ENCODE peak calls at places on chromosomes 16 and 17, in six cellular contexts. G, A, N, T, L and U are unnamed samples.

GRCh38 chr17:4939554-4939803 is 367 bp downstream of the SLC25A11 start:
- DNase-seq in N (no peak), T (no peak), L (no peak), G (no peak), A (no peak), U (no peak)

GRCh38 chr17:16378631-16379282 is 2.1 kb upstream of the UBB start:
- DNase-seq in L (no peak), G (peak), T (peak), N (no peak), A (no peak), U (no peak)

GRCh38 chr17:76268015-76268749 is 3.0 kb downstream of the UBALD2 start:
- DNase-seq in N (no peak), T (peak), L (peak), A (peak), G (no peak), U (peak)

GRCh38 chr16:30948087-30948955 is 547 bp upstream of the ORAI3 start:
- DNase-seq in G (peak), A (no peak), L (peak), T (peak), N (peak), U (peak)

GRCh38 chr16:67197704-67198103 is 1.2 kb upstream of the ELMO3 start:
- DNase-seq in T (no peak), N (no peak), L (no peak), G (no peak), A (no peak), U (no peak)

GRCh38 chr16:11601911-11602310 is 15.2 kb upstream of the LITAF start:
- DNase-seq in A (no peak), G (no peak), L (no peak), N (no peak), T (no peak), U (no peak)

GRCh38 chr17:73231363-73231762 is 30.3 kb downstream of the CPSF4L start:
- DNase-seq in G (peak), A (no peak), N (no peak), T (no peak), L (peak), U (peak)

GRCh38 chr17:29664743-29665479 is 42.2 kb upstream of the CORO6 start:
- DNase-seq in T (peak), G (peak), A (no peak), N (no peak), L (peak), U (no peak)

GRCh38 chr16:84911490-84912216 is 91.9 kb downstream of the CRISPLD2 start:
- DNase-seq in G (no peak), A (no peak), L (no peak), T (no peak), N (no peak), U (peak)

GRCh38 chr17:83052241-83052564 is 27.2 kb upstream of the METRNL start:
- DNase-seq in T (no peak), N (no peak), G (no peak), A (no peak), L (no peak), U (no peak)

GRCh38 chr17:83054518-83055125 is 24.8 kb upstream of the METRNL start:
- DNase-seq in A (no peak), N (no peak), L (no peak), G (no peak), T (no peak), U (no peak)

GRCh38 chr17:83053779-83054451 is 25.5 kb upstream of the METRNL start:
- DNase-seq in A (no peak), T (no peak), L (no peak), G (no peak), N (no peak), U (peak)

GRCh38 chr17:83051423-83052240 is 27.8 kb upstream of the METRNL start:
- DNase-seq in A (peak), G (peak), N (peak), T (peak), L (peak), U (peak)

DNA sequence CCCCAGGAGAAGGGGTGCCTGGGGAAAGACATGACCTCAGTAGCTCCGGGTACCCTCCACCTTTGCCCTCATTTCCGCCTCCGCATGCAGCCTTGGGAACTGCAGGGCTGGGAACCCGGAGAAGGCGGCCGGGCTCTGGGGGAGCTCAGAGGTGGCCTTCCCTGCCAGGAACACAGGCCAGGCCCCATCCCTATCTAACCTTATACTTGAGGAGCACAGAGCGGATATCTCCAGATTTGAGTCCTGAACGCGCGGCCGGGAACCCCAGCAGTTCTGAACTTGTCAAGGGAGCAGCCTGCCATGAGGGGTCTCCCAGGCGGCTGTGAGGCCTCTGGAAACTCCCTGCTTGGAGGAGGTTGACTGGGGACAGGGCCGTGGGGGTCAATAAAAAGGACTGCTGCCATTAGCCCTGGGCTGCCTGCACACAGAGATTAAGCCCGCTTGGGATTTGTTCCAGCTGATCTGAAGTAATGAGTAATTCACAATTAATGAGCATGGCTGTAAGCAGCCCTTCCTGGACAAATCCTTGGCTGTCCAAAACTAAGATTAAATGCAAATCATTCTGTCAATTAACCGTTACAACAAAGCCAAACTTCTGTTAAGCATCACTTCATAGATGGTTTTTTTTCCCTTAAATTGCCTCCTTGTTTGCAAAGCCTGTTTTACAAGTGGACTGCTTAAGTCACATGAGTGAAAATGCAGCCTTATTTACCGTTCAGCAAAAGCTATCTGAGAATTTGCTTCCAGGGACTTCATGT is 26.2 kb upstream of the METRNL start:
- DNase-seq in T (no peak), N (no peak), L (peak), A (no peak), G (no peak), U (no peak)
- TF ChIP-seq MYC in T (no peak), N (no peak), L (no peak), A (no peak), G (no peak), U (no peak)

GRCh38 chr16:88754912-88755744 is 29.9 kb downstream of the PIEZO1 start:
- DNase-seq in T (no peak), N (no peak), L (peak), G (no peak), A (no peak), U (no peak)
- TF ChIP-seq MYC in T (no peak), N (no peak), L (no peak), G (no peak), A (no peak), U (no peak)

GRCh38 chr16:78244131-78244899 is 144.9 kb downstream of the WWOX start:
- DNase-seq in G (no peak), L (no peak), T (no peak), N (no peak), A (no peak), U (no peak)

GRCh38 chr16:78252757-78253156 is 153.3 kb downstream of the WWOX start:
- DNase-seq in G (no peak), T (no peak), L (no peak), A (no peak), N (peak), U (no peak)

GRCh38 chr16:78251115-78251514 is 151.7 kb downstream of the WWOX start:
- DNase-seq in A (no peak), L (no peak), N (no peak), G (no peak), T (no peak), U (no peak)

GRCh38 chr16:78249832-78250231 is 150.4 kb downstream of the WWOX start:
- DNase-seq in T (no peak), A (no peak), G (no peak), L (no peak), N (no peak), U (no peak)

DNA sequence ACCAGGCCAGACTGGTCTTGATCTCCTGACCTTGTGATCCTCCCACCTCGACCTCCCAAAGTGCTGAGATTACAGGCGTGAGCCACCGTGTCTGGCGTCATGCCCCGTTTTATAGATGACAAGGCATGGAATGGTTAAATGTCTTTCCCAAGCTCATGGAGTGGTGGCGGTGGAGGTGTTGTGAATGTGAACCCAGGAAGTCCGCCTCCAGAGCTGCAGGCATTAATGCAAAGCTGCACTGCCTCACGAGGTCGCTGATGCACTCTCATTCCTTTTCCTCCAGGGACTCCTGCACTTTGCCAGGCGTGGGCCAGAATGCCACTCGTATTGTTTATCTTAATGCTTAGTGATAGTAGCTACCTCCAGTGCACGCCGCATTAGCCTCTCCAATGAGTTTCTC is 149.6 kb downstream of the WWOX start:
- DNase-seq in G (peak), T (no peak), A (no peak), N (peak), L (no peak), U (no peak)
- TF ChIP-seq MYC in G (no peak), T (no peak), A (no peak), N (no peak), L (no peak), U (no peak)

GRCh38 chr17:30922235-30922993 is 669 bp downstream of the ADAP2 start:
- DNase-seq in T (no peak), A (no peak), N (no peak), L (no peak), G (no peak), U (no peak)
- TF ChIP-seq MYC in T (no peak), A (no peak), N (no peak), L (no peak), G (no peak), U (no peak)

GRCh38 chr17:68381076-68381900 is 76.0 kb downstream of the WIPI1 start:
- DNase-seq in G (peak), A (no peak), T (no peak), L (peak), N (no peak), U (no peak)
- TF ChIP-seq MYC in G (no peak), A (no peak), T (no peak), L (peak), N (no peak), U (no peak)

GRCh38 chr17:69492410-69493071 is 78.0 kb downstream of the MAP2K6 start:
- DNase-seq in L (no peak), G (peak), N (no peak), A (no peak), T (no peak), U (no peak)
- TF ChIP-seq MYC in L (no peak), G (no peak), N (no peak), A (no peak), T (no peak), U (no peak)

GRCh38 chr16:69120096-69120664 is 12.2 kb downstream of the CHTF8 start:
- DNase-seq in G (no peak), A (no peak), L (no peak), N (no peak), T (no peak), U (no peak)
- TF ChIP-seq MYC in G (no peak), A (no peak), L (no peak), N (no peak), T (no peak), U (no peak)

DNA sequence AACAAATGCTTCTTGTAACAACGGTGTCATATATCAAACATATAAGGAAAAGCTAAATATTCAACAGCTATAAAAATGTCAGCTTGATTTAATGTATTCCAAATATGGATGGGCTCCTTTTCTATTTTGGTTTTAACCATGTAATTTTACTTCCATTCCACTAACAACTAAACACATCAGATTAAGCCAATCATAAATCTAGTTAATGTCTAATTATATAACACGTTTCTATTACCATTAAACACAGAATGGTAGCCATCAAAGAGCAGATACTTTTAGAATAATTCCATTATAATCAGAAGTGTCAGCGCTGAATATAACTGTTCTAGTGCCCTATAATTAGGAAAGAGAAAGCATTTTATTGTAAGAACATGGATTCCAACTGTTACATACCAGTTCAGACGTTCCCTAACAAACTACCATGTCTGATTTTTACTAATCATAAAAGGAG is 10.0 kb downstream of the CMC2 start:
- DNase-seq in N (no peak), G (no peak), L (peak), T (no peak), A (no peak), U (no peak)
- TF ChIP-seq MYC in N (no peak), G (no peak), L (no peak), T (no peak), A (no peak), U (no peak)